ENCODE peak calls at places on chromosomes 16 and 17, in nine cellular contexts. One of them, this sample, is unnamed.

GRCh38 chr17:17171991-17172939 is 33.9 kb downstream of the PLD6 start:
- DNase-seq in stimulated activated CD4-positive, alpha-beta T cell treated with anti-CD3 and anti-CD28 coated beads, Interleukin-2, amount 100 ng/mL, for 48 hours: no peak
- DNase-seq in EL: no peak
- DNase-seq in smooth muscle cell of the brain vasculature: no peak
- DNase-seq in stimulated activated CD8-positive, alpha-beta memory T cell treated with anti-CD3 and anti-CD28 coated beads, Interleukin-12 subunit alpha, Interleukin-12 subunit beta, amount 100 ng/mL, for 4 hours: no peak
- DNase-seq in astrocyte of the spinal cord: no peak
- DNase-seq in AG08395: no peak
- DNase-seq in NCI-H226: no peak
- DNase-seq in stomach: no peak
- DNase-seq in this sample: no peak

GRCh38 chr16:57510016-57510871 is 24.0 kb upstream of the DOK4 start:
- DNase-seq in stimulated activated CD4-positive, alpha-beta T cell treated with anti-CD3 and anti-CD28 coated beads, Interleukin-2, amount 100 ng/mL, for 48 hours: no peak
- DNase-seq in EL: no peak
- DNase-seq in smooth muscle cell of the brain vasculature: no peak
- DNase-seq in stimulated activated CD8-positive, alpha-beta memory T cell treated with anti-CD3 and anti-CD28 coated beads, Interleukin-12 subunit alpha, Interleukin-12 subunit beta, amount 100 ng/mL, for 4 hours: no peak
- DNase-seq in astrocyte of the spinal cord: no peak
- DNase-seq in AG08395: no peak
- DNase-seq in NCI-H226: no peak
- DNase-seq in stomach: no peak
- DNase-seq in this sample: no peak

GRCh38 chr16:27291106-27291505 is 22.5 kb upstream of the NSMCE1 start:
- DNase-seq in stimulated activated CD4-positive, alpha-beta T cell treated with anti-CD3 and anti-CD28 coated beads, Interleukin-2, amount 100 ng/mL, for 48 hours: no peak
- DNase-seq in EL: no peak
- DNase-seq in smooth muscle cell of the brain vasculature: no peak
- DNase-seq in stimulated activated CD8-positive, alpha-beta memory T cell treated with anti-CD3 and anti-CD28 coated beads, Interleukin-12 subunit alpha, Interleukin-12 subunit beta, amount 100 ng/mL, for 4 hours: no peak
- DNase-seq in astrocyte of the spinal cord: no peak
- DNase-seq in AG08395: no peak
- DNase-seq in NCI-H226: no peak
- DNase-seq in stomach: no peak
- DNase-seq in this sample: no peak

GRCh38 chr17:49436174-49436573 is 21.5 kb upstream of the PHB1 start:
- DNase-seq in stimulated activated CD4-positive, alpha-beta T cell treated with anti-CD3 and anti-CD28 coated beads, Interleukin-2, amount 100 ng/mL, for 48 hours: no peak
- DNase-seq in EL: no peak
- DNase-seq in smooth muscle cell of the brain vasculature: no peak
- DNase-seq in stimulated activated CD8-positive, alpha-beta memory T cell treated with anti-CD3 and anti-CD28 coated beads, Interleukin-12 subunit alpha, Interleukin-12 subunit beta, amount 100 ng/mL, for 4 hours: no peak
- DNase-seq in astrocyte of the spinal cord: no peak
- DNase-seq in AG08395: no peak
- DNase-seq in NCI-H226: no peak
- DNase-seq in stomach: no peak
- DNase-seq in this sample: no peak

GRCh38 chr16:50326835-50327465 is 41.8 kb downstream of the BRD7 start:
- DNase-seq in stimulated activated CD4-positive, alpha-beta T cell treated with anti-CD3 and anti-CD28 coated beads, Interleukin-2, amount 100 ng/mL, for 48 hours: peak
- DNase-seq in EL: peak
- DNase-seq in smooth muscle cell of the brain vasculature: no peak
- DNase-seq in stimulated activated CD8-positive, alpha-beta memory T cell treated with anti-CD3 and anti-CD28 coated beads, Interleukin-12 subunit alpha, Interleukin-12 subunit beta, amount 100 ng/mL, for 4 hours: peak
- DNase-seq in astrocyte of the spinal cord: peak
- DNase-seq in AG08395: peak
- DNase-seq in NCI-H226: no peak
- DNase-seq in stomach: no peak
- DNase-seq in this sample: peak

GRCh38 chr16:67162439-67163163 is 1.9 kb upstream of the HSF4 start:
- DNase-seq in stimulated activated CD4-positive, alpha-beta T cell treated with anti-CD3 and anti-CD28 coated beads, Interleukin-2, amount 100 ng/mL, for 48 hours: no peak
- DNase-seq in EL: no peak
- DNase-seq in smooth muscle cell of the brain vasculature: no peak
- DNase-seq in stimulated activated CD8-positive, alpha-beta memory T cell treated with anti-CD3 and anti-CD28 coated beads, Interleukin-12 subunit alpha, Interleukin-12 subunit beta, amount 100 ng/mL, for 4 hours: no peak
- DNase-seq in astrocyte of the spinal cord: no peak
- DNase-seq in AG08395: no peak
- DNase-seq in NCI-H226: no peak
- DNase-seq in stomach: no peak
- DNase-seq in this sample: no peak

GRCh38 chr16:66478733-66479511 is 51.8 kb downstream of the BEAN1 start:
- DNase-seq in stimulated activated CD4-positive, alpha-beta T cell treated with anti-CD3 and anti-CD28 coated beads, Interleukin-2, amount 100 ng/mL, for 48 hours: peak
- DNase-seq in EL: peak
- DNase-seq in smooth muscle cell of the brain vasculature: no peak
- DNase-seq in stimulated activated CD8-positive, alpha-beta memory T cell treated with anti-CD3 and anti-CD28 coated beads, Interleukin-12 subunit alpha, Interleukin-12 subunit beta, amount 100 ng/mL, for 4 hours: peak
- DNase-seq in astrocyte of the spinal cord: peak
- DNase-seq in AG08395: peak
- DNase-seq in NCI-H226: peak
- DNase-seq in stomach: peak
- DNase-seq in this sample: peak

GRCh38 chr16:79310734-79311133 is 289.8 kb downstream of the MAF start:
- DNase-seq in stimulated activated CD4-positive, alpha-beta T cell treated with anti-CD3 and anti-CD28 coated beads, Interleukin-2, amount 100 ng/mL, for 48 hours: no peak
- DNase-seq in EL: no peak
- DNase-seq in smooth muscle cell of the brain vasculature: no peak
- DNase-seq in stimulated activated CD8-positive, alpha-beta memory T cell treated with anti-CD3 and anti-CD28 coated beads, Interleukin-12 subunit alpha, Interleukin-12 subunit beta, amount 100 ng/mL, for 4 hours: no peak
- DNase-seq in astrocyte of the spinal cord: no peak
- DNase-seq in AG08395: no peak
- DNase-seq in NCI-H226: no peak
- DNase-seq in stomach: peak
- DNase-seq in this sample: no peak

GRCh38 chr17:46971647-46972300 is 7.3 kb downstream of the RPRML start:
- DNase-seq in stimulated activated CD4-positive, alpha-beta T cell treated with anti-CD3 and anti-CD28 coated beads, Interleukin-2, amount 100 ng/mL, for 48 hours: no peak
- DNase-seq in EL: no peak
- DNase-seq in smooth muscle cell of the brain vasculature: no peak
- DNase-seq in stimulated activated CD8-positive, alpha-beta memory T cell treated with anti-CD3 and anti-CD28 coated beads, Interleukin-12 subunit alpha, Interleukin-12 subunit beta, amount 100 ng/mL, for 4 hours: no peak
- DNase-seq in astrocyte of the spinal cord: no peak
- DNase-seq in AG08395: no peak
- DNase-seq in NCI-H226: no peak
- DNase-seq in stomach: no peak
- DNase-seq in this sample: no peak

GRCh38 chr16:19071811-19072777 is 4.7 kb downstream of the COQ7 start:
- DNase-seq in stimulated activated CD4-positive, alpha-beta T cell treated with anti-CD3 and anti-CD28 coated beads, Interleukin-2, amount 100 ng/mL, for 48 hours: peak
- DNase-seq in EL: peak
- DNase-seq in smooth muscle cell of the brain vasculature: no peak
- DNase-seq in stimulated activated CD8-positive, alpha-beta memory T cell treated with anti-CD3 and anti-CD28 coated beads, Interleukin-12 subunit alpha, Interleukin-12 subunit beta, amount 100 ng/mL, for 4 hours: no peak
- DNase-seq in astrocyte of the spinal cord: peak
- DNase-seq in AG08395: peak
- DNase-seq in NCI-H226: peak
- DNase-seq in stomach: peak
- DNase-seq in this sample: peak

GRCh38 chr17:65323055-65323454 is 185.9 kb downstream of the RGS9 start:
- DNase-seq in stimulated activated CD4-positive, alpha-beta T cell treated with anti-CD3 and anti-CD28 coated beads, Interleukin-2, amount 100 ng/mL, for 48 hours: no peak
- DNase-seq in EL: no peak
- DNase-seq in smooth muscle cell of the brain vasculature: no peak
- DNase-seq in stimulated activated CD8-positive, alpha-beta memory T cell treated with anti-CD3 and anti-CD28 coated beads, Interleukin-12 subunit alpha, Interleukin-12 subunit beta, amount 100 ng/mL, for 4 hours: no peak
- DNase-seq in astrocyte of the spinal cord: no peak
- DNase-seq in AG08395: no peak
- DNase-seq in NCI-H226: no peak
- DNase-seq in stomach: no peak
- DNase-seq in this sample: no peak

GRCh38 chr17:72684405-72685020 is 408.0 kb downstream of the SLC39A11 start:
- DNase-seq in stimulated activated CD4-positive, alpha-beta T cell treated with anti-CD3 and anti-CD28 coated beads, Interleukin-2, amount 100 ng/mL, for 48 hours: no peak
- DNase-seq in EL: no peak
- DNase-seq in smooth muscle cell of the brain vasculature: no peak
- DNase-seq in stimulated activated CD8-positive, alpha-beta memory T cell treated with anti-CD3 and anti-CD28 coated beads, Interleukin-12 subunit alpha, Interleukin-12 subunit beta, amount 100 ng/mL, for 4 hours: no peak
- DNase-seq in astrocyte of the spinal cord: no peak
- DNase-seq in AG08395: no peak
- DNase-seq in NCI-H226: no peak
- DNase-seq in stomach: no peak
- DNase-seq in this sample: no peak

GRCh38 chr16:679808-680624 is at the start of gene STUB1:
- DNase-seq in stimulated activated CD4-positive, alpha-beta T cell treated with anti-CD3 and anti-CD28 coated beads, Interleukin-2, amount 100 ng/mL, for 48 hours: peak
- DNase-seq in EL: peak
- DNase-seq in smooth muscle cell of the brain vasculature: peak
- DNase-seq in stimulated activated CD8-positive, alpha-beta memory T cell treated with anti-CD3 and anti-CD28 coated beads, Interleukin-12 subunit alpha, Interleukin-12 subunit beta, amount 100 ng/mL, for 4 hours: peak
- DNase-seq in astrocyte of the spinal cord: peak
- DNase-seq in AG08395: peak
- DNase-seq in NCI-H226: peak
- DNase-seq in stomach: peak
- DNase-seq in this sample: peak

GRCh38 chr17:39080416-39081179 is 70.8 kb downstream of the PLXDC1 start:
- DNase-seq in stimulated activated CD4-positive, alpha-beta T cell treated with anti-CD3 and anti-CD28 coated beads, Interleukin-2, amount 100 ng/mL, for 48 hours: no peak
- DNase-seq in EL: peak
- DNase-seq in smooth muscle cell of the brain vasculature: no peak
- DNase-seq in stimulated activated CD8-positive, alpha-beta memory T cell treated with anti-CD3 and anti-CD28 coated beads, Interleukin-12 subunit alpha, Interleukin-12 subunit beta, amount 100 ng/mL, for 4 hours: no peak
- DNase-seq in astrocyte of the spinal cord: no peak
- DNase-seq in AG08395: peak
- DNase-seq in NCI-H226: no peak
- DNase-seq in stomach: no peak
- DNase-seq in this sample: no peak

GRCh38 chr16:79261461-79261860 is 339.1 kb downstream of the MAF start:
- DNase-seq in stimulated activated CD4-positive, alpha-beta T cell treated with anti-CD3 and anti-CD28 coated beads, Interleukin-2, amount 100 ng/mL, for 48 hours: peak
- DNase-seq in EL: no peak
- DNase-seq in smooth muscle cell of the brain vasculature: no peak
- DNase-seq in stimulated activated CD8-positive, alpha-beta memory T cell treated with anti-CD3 and anti-CD28 coated beads, Interleukin-12 subunit alpha, Interleukin-12 subunit beta, amount 100 ng/mL, for 4 hours: no peak
- DNase-seq in astrocyte of the spinal cord: no peak
- DNase-seq in AG08395: no peak
- DNase-seq in NCI-H226: no peak
- DNase-seq in stomach: peak
- DNase-seq in this sample: no peak

GRCh38 chr16:49466529-49466831 is 92.9 kb downstream of the C16orf78 start:
- DNase-seq in stimulated activated CD4-positive, alpha-beta T cell treated with anti-CD3 and anti-CD28 coated beads, Interleukin-2, amount 100 ng/mL, for 48 hours: no peak
- DNase-seq in EL: no peak
- DNase-seq in smooth muscle cell of the brain vasculature: no peak
- DNase-seq in stimulated activated CD8-positive, alpha-beta memory T cell treated with anti-CD3 and anti-CD28 coated beads, Interleukin-12 subunit alpha, Interleukin-12 subunit beta, amount 100 ng/mL, for 4 hours: no peak
- DNase-seq in astrocyte of the spinal cord: no peak
- DNase-seq in AG08395: no peak
- DNase-seq in NCI-H226: no peak
- DNase-seq in stomach: peak
- DNase-seq in this sample: no peak

GRCh38 chr17:6643460-6644125 is 2.7 kb downstream of the TXNDC17 start:
- DNase-seq in stimulated activated CD4-positive, alpha-beta T cell treated with anti-CD3 and anti-CD28 coated beads, Interleukin-2, amount 100 ng/mL, for 48 hours: no peak
- DNase-seq in EL: peak
- DNase-seq in smooth muscle cell of the brain vasculature: no peak
- DNase-seq in stimulated activated CD8-positive, alpha-beta memory T cell treated with anti-CD3 and anti-CD28 coated beads, Interleukin-12 subunit alpha, Interleukin-12 subunit beta, amount 100 ng/mL, for 4 hours: no peak
- DNase-seq in astrocyte of the spinal cord: peak
- DNase-seq in AG08395: peak
- DNase-seq in NCI-H226: peak
- DNase-seq in stomach: no peak
- DNase-seq in this sample: no peak

GRCh38 chr16:7325835-7326234 is 6.8 kb upstream of the RBFOX1 start:
- DNase-seq in stimulated activated CD4-positive, alpha-beta T cell treated with anti-CD3 and anti-CD28 coated beads, Interleukin-2, amount 100 ng/mL, for 48 hours: no peak
- DNase-seq in EL: no peak
- DNase-seq in smooth muscle cell of the brain vasculature: no peak
- DNase-seq in stimulated activated CD8-positive, alpha-beta memory T cell treated with anti-CD3 and anti-CD28 coated beads, Interleukin-12 subunit alpha, Interleukin-12 subunit beta, amount 100 ng/mL, for 4 hours: no peak
- DNase-seq in astrocyte of the spinal cord: no peak
- DNase-seq in AG08395: no peak
- DNase-seq in NCI-H226: no peak
- DNase-seq in stomach: no peak
- DNase-seq in this sample: no peak

GRCh38 chr16:56423584-56424403 is 1.6 kb downstream of the AMFR start:
- DNase-seq in stimulated activated CD4-positive, alpha-beta T cell treated with anti-CD3 and anti-CD28 coated beads, Interleukin-2, amount 100 ng/mL, for 48 hours: no peak
- DNase-seq in EL: no peak
- DNase-seq in smooth muscle cell of the brain vasculature: no peak
- DNase-seq in stimulated activated CD8-positive, alpha-beta memory T cell treated with anti-CD3 and anti-CD28 coated beads, Interleukin-12 subunit alpha, Interleukin-12 subunit beta, amount 100 ng/mL, for 4 hours: no peak
- DNase-seq in astrocyte of the spinal cord: peak
- DNase-seq in AG08395: no peak
- DNase-seq in NCI-H226: no peak
- DNase-seq in stomach: no peak
- DNase-seq in this sample: no peak

GRCh38 chr16:56980792-56981724 is 8.3 kb upstream of the NLRC5 start:
- DNase-seq in stimulated activated CD4-positive, alpha-beta T cell treated with anti-CD3 and anti-CD28 coated beads, Interleukin-2, amount 100 ng/mL, for 48 hours: no peak
- DNase-seq in EL: no peak
- DNase-seq in smooth muscle cell of the brain vasculature: no peak
- DNase-seq in stimulated activated CD8-positive, alpha-beta memory T cell treated with anti-CD3 and anti-CD28 coated beads, Interleukin-12 subunit alpha, Interleukin-12 subunit beta, amount 100 ng/mL, for 4 hours: no peak
- DNase-seq in astrocyte of the spinal cord: no peak
- DNase-seq in AG08395: no peak
- DNase-seq in NCI-H226: no peak
- DNase-seq in stomach: no peak
- DNase-seq in this sample: no peak

GRCh38 chr16:69644790-69645189 is 79.0 kb downstream of the NFAT5 start:
- DNase-seq in stimulated activated CD4-positive, alpha-beta T cell treated with anti-CD3 and anti-CD28 coated beads, Interleukin-2, amount 100 ng/mL, for 48 hours: no peak
- DNase-seq in EL: no peak
- DNase-seq in smooth muscle cell of the brain vasculature: no peak
- DNase-seq in stimulated activated CD8-positive, alpha-beta memory T cell treated with anti-CD3 and anti-CD28 coated beads, Interleukin-12 subunit alpha, Interleukin-12 subunit beta, amount 100 ng/mL, for 4 hours: no peak
- DNase-seq in astrocyte of the spinal cord: no peak
- DNase-seq in AG08395: no peak
- DNase-seq in NCI-H226: no peak
- DNase-seq in stomach: no peak
- DNase-seq in this sample: no peak

GRCh38 chr16:81394416-81394815 is 50.2 kb upstream of the CMIP start:
- DNase-seq in stimulated activated CD4-positive, alpha-beta T cell treated with anti-CD3 and anti-CD28 coated beads, Interleukin-2, amount 100 ng/mL, for 48 hours: no peak
- DNase-seq in EL: no peak
- DNase-seq in smooth muscle cell of the brain vasculature: no peak
- DNase-seq in stimulated activated CD8-positive, alpha-beta memory T cell treated with anti-CD3 and anti-CD28 coated beads, Interleukin-12 subunit alpha, Interleukin-12 subunit beta, amount 100 ng/mL, for 4 hours: no peak
- DNase-seq in astrocyte of the spinal cord: no peak
- DNase-seq in AG08395: no peak
- DNase-seq in NCI-H226: no peak
- DNase-seq in stomach: no peak
- DNase-seq in this sample: no peak

GRCh38 chr16:89020068-89020924 is 43.3 kb upstream of the CBFA2T3 start:
- DNase-seq in stimulated activated CD4-positive, alpha-beta T cell treated with anti-CD3 and anti-CD28 coated beads, Interleukin-2, amount 100 ng/mL, for 48 hours: no peak
- DNase-seq in EL: no peak
- DNase-seq in smooth muscle cell of the brain vasculature: no peak
- DNase-seq in stimulated activated CD8-positive, alpha-beta memory T cell treated with anti-CD3 and anti-CD28 coated beads, Interleukin-12 subunit alpha, Interleukin-12 subunit beta, amount 100 ng/mL, for 4 hours: no peak
- DNase-seq in astrocyte of the spinal cord: no peak
- DNase-seq in AG08395: no peak
- DNase-seq in NCI-H226: no peak
- DNase-seq in stomach: no peak
- DNase-seq in this sample: peak

GRCh38 chr17:15928286-15928785 is 16.6 kb upstream of the ADORA2B start:
- DNase-seq in stimulated activated CD4-positive, alpha-beta T cell treated with anti-CD3 and anti-CD28 coated beads, Interleukin-2, amount 100 ng/mL, for 48 hours: no peak
- DNase-seq in EL: no peak
- DNase-seq in smooth muscle cell of the brain vasculature: no peak
- DNase-seq in stimulated activated CD8-positive, alpha-beta memory T cell treated with anti-CD3 and anti-CD28 coated beads, Interleukin-12 subunit alpha, Interleukin-12 subunit beta, amount 100 ng/mL, for 4 hours: no peak
- DNase-seq in astrocyte of the spinal cord: no peak
- DNase-seq in AG08395: no peak
- DNase-seq in NCI-H226: no peak
- DNase-seq in stomach: no peak
- DNase-seq in this sample: no peak

GRCh38 chr17:70357196-70357595 is 187.9 kb downstream of the KCNJ2 start:
- DNase-seq in stimulated activated CD4-positive, alpha-beta T cell treated with anti-CD3 and anti-CD28 coated beads, Interleukin-2, amount 100 ng/mL, for 48 hours: no peak
- DNase-seq in EL: no peak
- DNase-seq in smooth muscle cell of the brain vasculature: no peak
- DNase-seq in stimulated activated CD8-positive, alpha-beta memory T cell treated with anti-CD3 and anti-CD28 coated beads, Interleukin-12 subunit alpha, Interleukin-12 subunit beta, amount 100 ng/mL, for 4 hours: no peak
- DNase-seq in astrocyte of the spinal cord: peak
- DNase-seq in AG08395: no peak
- DNase-seq in NCI-H226: no peak
- DNase-seq in stomach: no peak
- DNase-seq in this sample: no peak

GRCh38 chr16:30551781-30552180 is 6.4 kb downstream of the ZNF764 start:
- DNase-seq in stimulated activated CD4-positive, alpha-beta T cell treated with anti-CD3 and anti-CD28 coated beads, Interleukin-2, amount 100 ng/mL, for 48 hours: peak
- DNase-seq in EL: no peak
- DNase-seq in smooth muscle cell of the brain vasculature: no peak
- DNase-seq in stimulated activated CD8-positive, alpha-beta memory T cell treated with anti-CD3 and anti-CD28 coated beads, Interleukin-12 subunit alpha, Interleukin-12 subunit beta, amount 100 ng/mL, for 4 hours: no peak
- DNase-seq in astrocyte of the spinal cord: no peak
- DNase-seq in AG08395: no peak
- DNase-seq in NCI-H226: no peak
- DNase-seq in stomach: no peak
- DNase-seq in this sample: no peak

GRCh38 chr17:63547083-63547523 is 3.2 kb upstream of the DCAF7 start:
- DNase-seq in stimulated activated CD4-positive, alpha-beta T cell treated with anti-CD3 and anti-CD28 coated beads, Interleukin-2, amount 100 ng/mL, for 48 hours: no peak
- DNase-seq in EL: no peak
- DNase-seq in smooth muscle cell of the brain vasculature: no peak
- DNase-seq in stimulated activated CD8-positive, alpha-beta memory T cell treated with anti-CD3 and anti-CD28 coated beads, Interleukin-12 subunit alpha, Interleukin-12 subunit beta, amount 100 ng/mL, for 4 hours: no peak
- DNase-seq in astrocyte of the spinal cord: no peak
- DNase-seq in AG08395: no peak
- DNase-seq in NCI-H226: no peak
- DNase-seq in stomach: no peak
- DNase-seq in this sample: no peak

GRCh38 chr17:75240394-75241142 is 20.8 kb downstream of the GGA3 start:
- DNase-seq in stimulated activated CD4-positive, alpha-beta T cell treated with anti-CD3 and anti-CD28 coated beads, Interleukin-2, amount 100 ng/mL, for 48 hours: no peak
- DNase-seq in EL: peak
- DNase-seq in smooth muscle cell of the brain vasculature: no peak
- DNase-seq in stimulated activated CD8-positive, alpha-beta memory T cell treated with anti-CD3 and anti-CD28 coated beads, Interleukin-12 subunit alpha, Interleukin-12 subunit beta, amount 100 ng/mL, for 4 hours: no peak
- DNase-seq in astrocyte of the spinal cord: peak
- DNase-seq in AG08395: peak
- DNase-seq in NCI-H226: peak
- DNase-seq in stomach: no peak
- DNase-seq in this sample: peak

GRCh38 chr16:27641260-27641659 is 91.3 kb downstream of the KATNIP start:
- DNase-seq in stimulated activated CD4-positive, alpha-beta T cell treated with anti-CD3 and anti-CD28 coated beads, Interleukin-2, amount 100 ng/mL, for 48 hours: no peak
- DNase-seq in EL: no peak
- DNase-seq in smooth muscle cell of the brain vasculature: no peak
- DNase-seq in stimulated activated CD8-positive, alpha-beta memory T cell treated with anti-CD3 and anti-CD28 coated beads, Interleukin-12 subunit alpha, Interleukin-12 subunit beta, amount 100 ng/mL, for 4 hours: no peak
- DNase-seq in astrocyte of the spinal cord: no peak
- DNase-seq in AG08395: no peak
- DNase-seq in NCI-H226: no peak
- DNase-seq in stomach: no peak
- DNase-seq in this sample: no peak

GRCh38 chr16:80526418-80527061 is 14.3 kb upstream of the DYNLRB2 start:
- DNase-seq in stimulated activated CD4-positive, alpha-beta T cell treated with anti-CD3 and anti-CD28 coated beads, Interleukin-2, amount 100 ng/mL, for 48 hours: peak
- DNase-seq in EL: peak
- DNase-seq in smooth muscle cell of the brain vasculature: peak
- DNase-seq in stimulated activated CD8-positive, alpha-beta memory T cell treated with anti-CD3 and anti-CD28 coated beads, Interleukin-12 subunit alpha, Interleukin-12 subunit beta, amount 100 ng/mL, for 4 hours: peak
- DNase-seq in astrocyte of the spinal cord: peak
- DNase-seq in AG08395: peak
- DNase-seq in NCI-H226: peak
- DNase-seq in stomach: peak
- DNase-seq in this sample: peak

This sample was measured in stimulated activated effector memory CD8-positive, alpha-beta T cell treated with anti-CD3 and anti-CD28 coated beads, Interleukin-12 subunit alpha, Interleukin-12 subunit beta, amount 100 ng/mL, for 72 hours.